ENCODE peak calls at places on chromosomes 5 and 9, in eight cellular contexts. T is Ammon's horn, J is GM13977, V is EL, D is fibroblast of the conjunctiva, R is RWPE2, Q is Caki2, I is C1 segment of cervical spinal cord. G is an unnamed sample.

GRCh38 chr5:148843510-148844318 is 17.3 kb downstream of the ADRB2 start:
- DNase-seq in T (no peak), J (no peak), V (peak; percentile 55), D (no peak), R (no peak), Q (no peak), I (no peak), G (no peak)

GRCh38 chr5:133890308-133890707 is 78.1 kb downstream of the C5orf15 start:
- DNase-seq in T (no peak), J (no peak), V (no peak), D (no peak), R (peak; percentile 29), Q (no peak), I (no peak), G (no peak)

GRCh38 chr5:141484499-141485304 is at the start of gene PCDHGC4:
- DNase-seq in T (no peak), J (no peak), V (no peak), D (no peak), R (no peak), Q (no peak), I (no peak), G (peak; percentile 91)

GRCh38 chr9:131657456-131657855 is 82.4 kb downstream of the RAPGEF1 start:
- DNase-seq in T (no peak), J (no peak), V (no peak), D (no peak), R (no peak), Q (no peak), I (no peak), G (no peak)

GRCh38 chr5:41122459-41122858 is 51.3 kb upstream of the MROH2B start:
- DNase-seq in T (no peak), J (no peak), V (no peak), D (no peak), R (no peak), Q (no peak), I (no peak), G (no peak)

GRCh38 chr9:95107001-95107749 is 210.3 kb downstream of the FANCC start:
- DNase-seq in T (no peak), J (no peak), V (no peak), D (no peak), R (no peak), Q (no peak), I (no peak), G (no peak)

GRCh38 chr5:171893290-171893890 is 107.8 kb downstream of the SMIM23 start:
- DNase-seq in T (no peak), J (no peak), V (peak; percentile 81), D (peak; percentile 80), R (no peak), Q (no peak), I (no peak), G (peak; percentile 12)

GRCh38 chr5:137401946-137402345 is 97.2 kb downstream of the SPOCK1 start:
- DNase-seq in T (no peak), J (no peak), V (no peak), D (no peak), R (no peak), Q (no peak), I (no peak), G (peak; percentile 32)

GRCh38 chr5:96384353-96384752 is 48.7 kb downstream of the PCSK1 start:
- DNase-seq in T (peak; percentile 14), J (no peak), V (peak; percentile 87), D (peak; percentile 63), R (peak; percentile 86), Q (peak; percentile 71), I (no peak), G (peak; percentile 3)

G was measured in cerebellum.